ENCODE peak calls at places on chromosomes 11 and 22, in ten cellular contexts. K is esophagus muscularis mucosa; Q is body of pancreas; Z is GM23338; I is epithelial cell of proximal tubule; G is psoas muscle; R is CD8-positive, alpha-beta T cell; B is BE2C; M is dorsolateral prefrontal cortex; V is foreskin keratinocyte. Y is an unnamed sample.

GRCh38 chr11:78841451-78842060 is 266.9 kb upstream of the NARS2 start:
- DNase-seq in Z (peak), K (no peak), M (no peak), Q (no peak), B (no peak), I (no peak), V (peak), R (no peak), G (no peak), Y (peak)

GRCh38 chr11:12058425-12059115 is 50.1 kb upstream of the DKK3 start:
- DNase-seq in Z (no peak), I (no peak), V (no peak), K (no peak), Q (no peak), M (no peak), G (no peak), B (no peak), R (no peak), Y (no peak)

GRCh38 chr11:15095736-15096228 is 18.9 kb upstream of the INSC start:
- DNase-seq in Z (no peak), G (no peak), R (no peak), M (no peak), V (peak), B (no peak), I (no peak), K (no peak), Q (no peak), Y (no peak)

GRCh38 chr11:19557720-19558140 is 154.9 kb upstream of the NAV2 start:
- DNase-seq in M (peak), Q (peak), B (peak), I (no peak), K (no peak), V (peak), R (peak), G (peak), Z (peak), Y (peak)

GRCh38 chr11:114846040-114846791 is 167.9 kb downstream of the NXPE2 start:
- DNase-seq in M (peak), Z (no peak), V (no peak), Q (peak), B (peak), G (peak), K (peak), R (no peak), I (no peak), Y (no peak)

GRCh38 chr11:69075421-69076128 is 26.8 kb downstream of the TPCN2 start:
- DNase-seq in B (no peak), V (peak), I (no peak), R (no peak), Z (no peak), G (peak), M (peak), K (peak), Q (peak), Y (no peak)

GRCh38 chr22:50577697-50577986 is 585 bp downstream of the CPT1B start:
- DNase-seq in R (no peak), V (no peak), B (no peak), Z (peak), Q (no peak), K (no peak), G (no peak), I (no peak), M (no peak), Y (no peak)

GRCh38 chr11:4626207-4627105 is 10.8 kb upstream of the OR51D1 start:
- DNase-seq in V (peak), R (no peak), K (peak), Z (peak), B (peak), G (no peak), M (no peak), I (peak), Q (peak), Y (peak)

GRCh38 chr22:43077121-43077877 is 11.9 kb downstream of the TTLL1 start:
- DNase-seq in Z (no peak), M (no peak), G (no peak), B (no peak), K (no peak), I (no peak), Q (no peak), V (no peak), R (no peak), Y (no peak)

GRCh38 chr11:17772704-17773600 is 38.4 kb downstream of the KCNC1 start:
- DNase-seq in Z (no peak), V (no peak), G (no peak), M (no peak), B (no peak), K (no peak), Q (no peak), R (no peak), I (no peak), Y (peak)

GRCh38 chr11:2417856-2418705 is 17.5 kb downstream of the TSSC4 start:
- DNase-seq in R (no peak), Q (no peak), B (no peak), I (no peak), G (no peak), K (no peak), V (no peak), M (no peak), Z (no peak), Y (no peak)

GRCh38 chr11:114133548-114134329 is 74.2 kb downstream of the ZBTB16 start:
- DNase-seq in I (no peak), G (no peak), V (no peak), M (no peak), Q (peak), K (no peak), Z (no peak), R (no peak), B (no peak), Y (no peak)

GRCh38 chr22:32380991-32381390 is 23.3 kb downstream of the RFPL3 start:
- DNase-seq in B (no peak), K (no peak), V (peak), I (no peak), Z (no peak), G (no peak), R (no peak), Q (no peak), M (no peak), Y (no peak)

GRCh38 chr22:32375678-32376450 is 18.2 kb downstream of the RFPL3 start:
- DNase-seq in R (no peak), I (no peak), V (no peak), Q (no peak), K (no peak), Z (no peak), G (no peak), B (no peak), M (no peak), Y (no peak)

GRCh38 chr22:32376681-32377080 is 19.0 kb downstream of the RFPL3 start:
- DNase-seq in G (no peak), R (no peak), B (no peak), V (no peak), Z (no peak), I (no peak), Q (no peak), K (no peak), M (no peak), Y (no peak)

GRCh38 chr22:32378703-32379272 is 21.1 kb downstream of the RFPL3 start:
- DNase-seq in Z (peak), Q (no peak), B (peak), M (no peak), I (no peak), G (no peak), K (no peak), V (peak), R (no peak), Y (peak)
- TF ChIP-seq CTCF in Z (peak), Q (no peak), B (peak), M (peak), I (peak), G (no peak), K (peak), V (peak), R (no peak), Y (peak)

GRCh38 chr11:123429851-123430735 is at the start of gene GRAMD1B:
- DNase-seq in Q (peak), M (peak), Z (peak), K (no peak), V (no peak), I (no peak), R (peak), B (peak), G (peak), Y (peak)
- TF ChIP-seq CTCF in Q (no peak), M (no peak), Z (no peak), K (no peak), V (peak), I (no peak), R (peak), B (peak), G (no peak), Y (no peak)

GRCh38 chr11:773425-773824 is 3.9 kb downstream of the GATD1 start:
- DNase-seq in K (no peak), Z (no peak), V (no peak), Q (no peak), I (no peak), M (no peak), G (no peak), B (no peak), R (no peak), Y (no peak)

GRCh38 chr11:776459-777287 is 614 bp downstream of the GATD1 start:
- DNase-seq in R (no peak), B (peak), K (no peak), Q (peak), I (no peak), Z (peak), G (peak), V (no peak), M (no peak), Y (peak)

GRCh38 chr11:773830-774229 is 3.5 kb downstream of the GATD1 start:
- DNase-seq in Q (no peak), I (no peak), V (no peak), K (no peak), G (no peak), R (no peak), B (no peak), Z (no peak), M (no peak), Y (no peak)

GRCh38 chr11:772429-773390 is 4.6 kb downstream of the GATD1 start:
- DNase-seq in Q (no peak), Z (no peak), R (no peak), M (peak), I (no peak), K (no peak), G (peak), V (no peak), B (no peak), Y (no peak)

DNA sequence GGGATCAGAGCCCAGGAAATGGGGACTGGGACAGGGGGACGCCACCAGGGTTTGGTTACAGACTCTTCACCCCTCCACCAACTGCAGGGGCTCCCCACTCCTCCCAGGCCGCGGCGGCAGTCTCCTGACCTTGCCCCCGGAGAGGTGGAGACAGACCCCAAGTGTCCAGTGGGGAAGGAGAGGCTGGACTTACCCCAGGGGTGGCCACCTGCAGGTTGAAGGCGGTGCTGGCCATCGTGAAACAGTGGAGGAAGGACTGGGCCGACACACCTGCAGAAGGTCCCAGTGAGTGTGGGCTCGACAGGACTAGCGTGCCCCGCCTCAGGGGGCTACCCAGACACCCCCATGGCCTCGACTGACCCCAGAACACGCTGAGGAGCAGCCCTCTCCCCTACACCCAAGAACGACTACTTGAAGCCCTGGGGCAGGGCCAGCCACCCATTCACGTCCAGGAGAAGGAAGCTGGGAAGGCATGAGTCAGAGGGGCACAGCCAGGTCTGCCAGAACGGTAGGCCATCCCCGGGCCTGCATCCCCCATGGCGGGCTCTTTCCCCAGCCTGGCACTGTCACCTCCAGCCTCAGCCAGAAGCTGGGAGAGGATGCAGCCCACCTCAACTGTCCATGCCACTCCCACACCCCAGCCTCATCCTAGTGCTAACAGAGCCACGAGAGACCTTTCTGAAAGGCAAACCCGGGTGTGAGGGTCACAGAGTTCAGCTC is 2.3 kb downstream of the GATD1 start:
- DNase-seq in V (peak), Z (no peak), G (peak), M (peak), K (no peak), Q (peak), R (no peak), B (no peak), I (no peak), Y (no peak)
- TF ChIP-seq CTCF in V (no peak), Z (no peak), G (no peak), M (no peak), K (no peak), Q (no peak), R (no peak), B (no peak), I (peak), Y (no peak)

DNA sequence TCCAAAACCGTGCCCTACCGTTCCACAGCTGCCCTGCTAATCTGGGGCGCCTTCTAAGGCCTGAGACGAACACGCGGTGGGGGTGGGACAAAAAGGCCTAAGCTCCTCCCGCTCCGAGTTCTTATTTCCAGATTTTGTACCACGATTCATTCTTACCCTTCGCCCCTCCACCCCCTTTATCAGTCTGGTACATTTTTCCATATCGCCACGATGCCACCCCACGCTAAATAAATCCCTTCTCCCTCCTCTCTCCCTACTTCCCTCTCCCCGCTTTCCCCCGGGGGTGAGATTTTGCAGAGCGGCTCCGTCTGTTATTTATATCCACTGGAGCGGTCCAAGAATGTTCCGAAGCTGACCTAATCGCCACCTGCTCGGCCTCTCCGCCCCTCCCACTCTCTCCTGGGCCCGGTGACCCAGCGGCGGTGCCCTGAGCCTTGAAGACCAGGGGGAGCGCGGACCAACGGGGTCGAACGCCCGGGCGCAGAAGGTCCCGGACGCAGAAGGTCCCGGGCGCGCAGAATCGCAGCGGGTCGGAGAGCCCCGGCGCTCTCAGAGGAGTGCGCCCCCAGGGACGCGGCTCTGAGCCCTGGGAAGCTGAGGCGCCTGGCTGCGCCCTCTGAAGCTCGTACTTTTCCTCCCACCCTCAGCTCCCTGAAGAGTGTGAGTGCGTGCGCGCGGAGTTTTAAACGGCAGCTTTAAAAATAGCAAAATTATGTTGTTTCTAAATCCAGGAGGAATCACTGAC is 875 bp upstream of the PACSIN3 start:
- DNase-seq in R (no peak), V (peak), Z (peak), K (no peak), G (peak), I (no peak), M (peak), Q (peak), B (peak), Y (peak)
- TF ChIP-seq CTCF in R (no peak), V (peak), Z (peak), K (no peak), G (no peak), I (no peak), M (no peak), Q (no peak), B (no peak), Y (no peak)

GRCh38 chr11:102276302-102277182 is 40.7 kb upstream of the BIRC3 start:
- DNase-seq in G (no peak), Z (no peak), B (no peak), K (no peak), M (no peak), V (no peak), Q (no peak), R (no peak), I (no peak), Y (no peak)

GRCh38 chr11:102280237-102280833 is 36.9 kb upstream of the BIRC3 start:
- DNase-seq in M (no peak), R (no peak), K (no peak), Q (no peak), G (no peak), V (no peak), I (no peak), Z (peak), B (no peak), Y (no peak)

GRCh38 chr11:102284008-102284407 is 33.3 kb upstream of the BIRC3 start:
- DNase-seq in Z (no peak), M (no peak), K (no peak), Q (no peak), B (no peak), R (no peak), I (no peak), G (no peak), V (peak), Y (no peak)

GRCh38 chr11:102283088-102283487 is 34.2 kb upstream of the BIRC3 start:
- DNase-seq in B (no peak), K (no peak), I (no peak), G (no peak), M (no peak), V (no peak), Z (no peak), R (no peak), Q (no peak), Y (no peak)

GRCh38 chr11:102279641-102280170 is 37.6 kb upstream of the BIRC3 start:
- DNase-seq in I (no peak), Z (peak), R (no peak), M (no peak), G (no peak), K (no peak), B (no peak), Q (no peak), V (no peak), Y (no peak)
- TF ChIP-seq CTCF in I (peak), Z (no peak), R (no peak), M (no peak), G (no peak), K (peak), B (no peak), Q (no peak), V (peak), Y (no peak)

GRCh38 chr11:47372422-47372821 is 5.9 kb downstream of the SPI1 start:
- DNase-seq in Z (no peak), I (no peak), K (no peak), Q (no peak), G (no peak), B (no peak), R (no peak), V (peak), M (no peak), Y (no peak)
- TF ChIP-seq CTCF in Z (no peak), I (no peak), K (no peak), Q (no peak), G (no peak), B (no peak), R (no peak), V (no peak), M (no peak), Y (no peak)